ENCODE peak calls at places on chromosome 20, in five cellular contexts. L, Z, A, E and M are unnamed samples.

GRCh38 chr20:58645277-58645968 is 5.7 kb upstream of the STX16 start:
- DNase-seq in L (no peak), Z (no peak), A (no peak), E (no peak), M (no peak)

GRCh38 chr20:22732751-22733150 is 148.4 kb upstream of the FOXA2 start:
- DNase-seq in L (no peak), Z (no peak), A (no peak), E (no peak), M (no peak)

GRCh38 chr20:54267510-54268003 is 59.7 kb downstream of the PFDN4 start:
- DNase-seq in L (no peak), Z (peak), A (peak), E (no peak), M (no peak)

GRCh38 chr20:36847009-36847709 is 28.8 kb upstream of the TLDC2 start:
- DNase-seq in L (no peak), Z (peak), A (peak), E (no peak), M (no peak)

GRCh38 chr20:44222969-44223368 is 12.4 kb upstream of the OSER1 start:
- DNase-seq in L (no peak), Z (no peak), A (no peak), E (no peak), M (no peak)

GRCh38 chr20:48862279-48862678 is 34.5 kb upstream of the PREX1 start:
- DNase-seq in L (no peak), Z (no peak), A (no peak), E (no peak), M (no peak)

GRCh38 chr20:25058051-25058796 is at the start of gene ACSS1:
- DNase-seq in L (peak), Z (peak), A (peak), E (no peak), M (no peak)

GRCh38 chr20:24950128-24950835 is 1.2 kb downstream of the CST7 start:
- DNase-seq in L (no peak), Z (no peak), A (no peak), E (no peak), M (no peak)

GRCh38 chr20:21433329-21433890 is 36.1 kb upstream of the NKX2-4 start:
- DNase-seq in L (no peak), Z (peak), A (no peak), E (no peak), M (no peak)

GRCh38 chr20:40757087-40757486 is 68.1 kb upstream of the MAFB start:
- DNase-seq in L (no peak), Z (no peak), A (no peak), E (no peak), M (no peak)

GRCh38 chr20:25277941-25278521 is 30.1 kb downstream of the PYGB start:
- DNase-seq in L (no peak), Z (no peak), A (peak), E (no peak), M (no peak)

GRCh38 chr20:63230800-63231268 is 4.9 kb upstream of the BIRC7 start:
- DNase-seq in L (no peak), Z (peak), A (peak), E (no peak), M (peak)

GRCh38 chr20:51595744-51596143 is 53.2 kb upstream of the NFATC2 start:
- DNase-seq in L (no peak), Z (no peak), A (no peak), E (no peak), M (no peak)

GRCh38 chr20:50601511-50602431 is 89.6 kb downstream of the RIPOR3 start:
- DNase-seq in L (no peak), Z (no peak), A (no peak), E (no peak), M (no peak)

GRCh38 chr20:2297352-2297717 is 1.5 kb downstream of the TGM3 start:
- DNase-seq in L (no peak), Z (no peak), A (no peak), E (no peak), M (no peak)

GRCh38 chr20:11447371-11448100 is 470.2 kb upstream of the BTBD3 start:
- DNase-seq in L (no peak), Z (no peak), A (no peak), E (no peak), M (no peak)

GRCh38 chr20:58447733-58448391 is 58.8 kb downstream of the VAPB start:
- DNase-seq in L (no peak), Z (peak), A (no peak), E (peak), M (peak)

GRCh38 chr20:50959543-50960126 is 1.0 kb downstream of the MOCS3 start:
- DNase-seq in L (no peak), Z (no peak), A (no peak), E (no peak), M (no peak)

GRCh38 chr20:3360752-3361151 is 46.7 kb downstream of the DNAAF9 start:
- DNase-seq in L (no peak), Z (no peak), A (no peak), E (no peak), M (no peak)

GRCh38 chr20:50652702-50653294 is 38.5 kb downstream of the RIPOR3 start:
- DNase-seq in L (no peak), Z (no peak), A (no peak), E (peak), M (no peak)

GRCh38 chr20:22567944-22568871 is 16.2 kb downstream of the FOXA2 start:
- DNase-seq in L (no peak), Z (no peak), A (no peak), E (peak), M (no peak)

GRCh38 chr20:1855690-1856089 is 39.5 kb upstream of the SIRPA start:
- DNase-seq in L (no peak), Z (no peak), A (no peak), E (no peak), M (no peak)

GRCh38 chr20:51195419-51195901 is 172.6 kb upstream of the KCNG1 start:
- DNase-seq in L (no peak), Z (no peak), A (no peak), E (no peak), M (no peak)

GRCh38 chr20:14687317-14687716 is 349.9 kb upstream of the FLRT3 start:
- DNase-seq in L (no peak), Z (no peak), A (no peak), E (no peak), M (no peak)

GRCh38 chr20:64177420-64177783 is 13.2 kb downstream of the MYT1 start:
- DNase-seq in L (no peak), Z (no peak), A (no peak), E (no peak), M (no peak)

GRCh38 chr20:57548177-57549058 is 12.5 kb upstream of the PCK1 start:
- DNase-seq in L (no peak), Z (no peak), A (no peak), E (no peak), M (no peak)

GRCh38 chr20:43458422-43458924 is 777 bp downstream of the SRSF6 start:
- DNase-seq in L (no peak), Z (no peak), A (no peak), E (peak), M (no peak)

GRCh38 chr20:17589161-17589834 is 19.4 kb downstream of the DSTN start:
- DNase-seq in L (no peak), Z (peak), A (peak), E (no peak), M (no peak)

GRCh38 chr20:64080013-64080812 is at the start of gene OPRL1:
- DNase-seq in L (peak), Z (no peak), A (no peak), E (no peak), M (no peak)

GRCh38 chr20:20407891-20408805 is 40.2 kb downstream of the INSM1 start:
- DNase-seq in L (no peak), Z (peak), A (no peak), E (peak), M (peak)

GRCh38 chr20:45890077-45890996 is 671 bp downstream of the NEURL2 start:
- DNase-seq in L (peak), Z (peak), A (peak), E (peak), M (peak)

GRCh38 chr20:34316191-34316814 is 13.1 kb upstream of the AHCY start:
- DNase-seq in L (no peak), Z (peak), A (no peak), E (no peak), M (no peak)

GRCh38 chr20:23092861-23093543 is 6.9 kb upstream of the CD93 start:
- DNase-seq in L (no peak), Z (no peak), A (no peak), E (no peak), M (no peak)

GRCh38 chr20:59744756-59745155 is 140.4 kb downstream of the PHACTR3 start:
- DNase-seq in L (no peak), Z (no peak), A (no peak), E (no peak), M (no peak)

GRCh38 chr20:63007472-63007721 is 633 bp upstream of the BHLHE23 start:
- DNase-seq in L (no peak), Z (no peak), A (no peak), E (no peak), M (no peak)

GRCh38 chr20:36542019-36542488 is 735 bp downstream of the MYL9 start:
- DNase-seq in L (no peak), Z (peak), A (peak), E (no peak), M (peak)

GRCh38 chr20:1894471-1894950 is 696 bp upstream of the SIRPA start:
- DNase-seq in L (peak), Z (no peak), A (peak), E (no peak), M (peak)

GRCh38 chr20:59334616-59335300 is 34.3 kb downstream of the EDN3 start:
- DNase-seq in L (no peak), Z (no peak), A (no peak), E (no peak), M (no peak)

GRCh38 chr20:48727226-48727625 is 100.6 kb downstream of the PREX1 start:
- DNase-seq in L (no peak), Z (no peak), A (no peak), E (no peak), M (no peak)